ENCODE peak calls at places on chromosome 4, in eight cellular contexts. W, F, G, N, Z, X, H and C are unnamed samples.

GRCh38 chr4:94455081-94455480 is 3.3 kb downstream of the PDLIM5 start:
- DNase-seq in W (no peak), F (peak), G (no peak), N (peak), Z (no peak), X (peak), H (no peak), C (peak)

GRCh38 chr4:93203708-93204107 is 624.8 kb upstream of the ATOH1 start:
- DNase-seq in W (no peak), F (no peak), G (no peak), N (no peak), Z (no peak), X (no peak), H (no peak), C (no peak)

GRCh38 chr4:189124149-189124758 is 816.4 kb upstream of the FRG1 start:
- DNase-seq in W (no peak), F (peak), G (no peak), N (no peak), Z (no peak), X (peak), H (no peak), C (no peak)

GRCh38 chr4:850323-850945 is 24.5 kb upstream of the CPLX1 start:
- DNase-seq in W (no peak), F (no peak), G (no peak), N (no peak), Z (no peak), X (no peak), H (no peak), C (no peak)

GRCh38 chr4:64756016-64756415 is 346.8 kb upstream of the TECRL start:
- DNase-seq in W (no peak), F (peak), G (no peak), N (no peak), Z (no peak), X (no peak), H (no peak), C (no peak)

GRCh38 chr4:8599657-8600056 is 7.1 kb downstream of the CPZ start:
- DNase-seq in W (no peak), F (peak), G (no peak), N (no peak), Z (no peak), X (peak), H (no peak), C (no peak)

GRCh38 chr4:41287852-41288251 is 31.1 kb downstream of the UCHL1 start:
- DNase-seq in W (no peak), F (no peak), G (no peak), N (no peak), Z (no peak), X (no peak), H (no peak), C (no peak)

GRCh38 chr4:47862297-47862696 is 24.4 kb upstream of the CORIN start:
- DNase-seq in W (no peak), F (no peak), G (no peak), N (no peak), Z (no peak), X (peak), H (no peak), C (no peak)

GRCh38 chr4:168051526-168051925 is 40.8 kb upstream of the ANXA10 start:
- DNase-seq in W (no peak), F (no peak), G (no peak), N (no peak), Z (no peak), X (no peak), H (no peak), C (no peak)

GRCh38 chr4:137474711-137475301 is 57.5 kb downstream of the PCDH18 start:
- DNase-seq in W (no peak), F (peak), G (no peak), N (no peak), Z (no peak), X (peak), H (no peak), C (no peak)

GRCh38 chr4:129346760-129347159 is 250.8 kb downstream of the C4orf33 start:
- DNase-seq in W (no peak), F (no peak), G (no peak), N (no peak), Z (no peak), X (no peak), H (no peak), C (no peak)